ENCODE peak calls at places on chromosomes 4 and X, in six cellular contexts. One of them, this sample, is unnamed.

GRCh38 chr4:7288751-7289523 is 96.6 kb downstream of the SORCS2 start:
- DNase-seq in psoas muscle: no peak
- DNase-seq in GM23248: no peak
- DNase-seq in IMR-90: no peak
- DNase-seq in heart left ventricle: no peak
- DNase-seq in Peyer's patch: no peak
- DNase-seq in this sample: no peak

GRCh38 chr4:41465135-41465761 is 72.7 kb upstream of the LIMCH1 start:
- DNase-seq in GM23248: peak
- DNase-seq in IMR-90: no peak
- DNase-seq in heart left ventricle: no peak
- DNase-seq in Peyer's patch: no peak
- DNase-seq in psoas muscle: peak
- DNase-seq in this sample: no peak

GRCh38 chrX:70253377-70254062 is 6.5 kb downstream of the P2RY4 start:
- DNase-seq in IMR-90: peak
- DNase-seq in GM23248: peak
- DNase-seq in psoas muscle: no peak
- DNase-seq in Peyer's patch: no peak
- DNase-seq in heart left ventricle: no peak
- DNase-seq in this sample: no peak

GRCh38 chr4:182842991-182843390 is 74.2 kb downstream of the DCTD start:
- DNase-seq in psoas muscle: no peak
- DNase-seq in Peyer's patch: no peak
- DNase-seq in IMR-90: no peak
- DNase-seq in GM23248: no peak
- DNase-seq in heart left ventricle: no peak
- DNase-seq in this sample: no peak

GRCh38 chr4:105765690-105766407 is 57.3 kb downstream of the GSTCD start:
- DNase-seq in GM23248: peak
- DNase-seq in IMR-90: peak
- DNase-seq in Peyer's patch: no peak
- DNase-seq in psoas muscle: no peak
- DNase-seq in heart left ventricle: peak
- DNase-seq in this sample: no peak

GRCh38 chr4:21046121-21046520 is 345.9 kb downstream of the PACRGL start:
- DNase-seq in heart left ventricle: no peak
- DNase-seq in psoas muscle: no peak
- DNase-seq in IMR-90: no peak
- DNase-seq in GM23248: peak
- DNase-seq in Peyer's patch: no peak
- DNase-seq in this sample: no peak

GRCh38 chrX:76538860-76539259 is 111.3 kb downstream of the MAGEE1 start:
- DNase-seq in Peyer's patch: no peak
- DNase-seq in IMR-90: no peak
- DNase-seq in GM23248: no peak
- DNase-seq in psoas muscle: no peak
- DNase-seq in heart left ventricle: no peak
- DNase-seq in this sample: no peak

GRCh38 chr4:30724217-30724616 is 4.0 kb downstream of the PCDH7 start:
- DNase-seq in Peyer's patch: no peak
- DNase-seq in psoas muscle: no peak
- DNase-seq in heart left ventricle: no peak
- DNase-seq in IMR-90: no peak
- DNase-seq in GM23248: no peak
- DNase-seq in this sample: no peak

GRCh38 chr4:184252136-184253071 is 34.7 kb upstream of the ENPP6 start:
- DNase-seq in psoas muscle: no peak
- DNase-seq in GM23248: no peak
- DNase-seq in IMR-90: no peak
- DNase-seq in Peyer's patch: no peak
- DNase-seq in heart left ventricle: no peak
- DNase-seq in this sample: no peak

DNA sequence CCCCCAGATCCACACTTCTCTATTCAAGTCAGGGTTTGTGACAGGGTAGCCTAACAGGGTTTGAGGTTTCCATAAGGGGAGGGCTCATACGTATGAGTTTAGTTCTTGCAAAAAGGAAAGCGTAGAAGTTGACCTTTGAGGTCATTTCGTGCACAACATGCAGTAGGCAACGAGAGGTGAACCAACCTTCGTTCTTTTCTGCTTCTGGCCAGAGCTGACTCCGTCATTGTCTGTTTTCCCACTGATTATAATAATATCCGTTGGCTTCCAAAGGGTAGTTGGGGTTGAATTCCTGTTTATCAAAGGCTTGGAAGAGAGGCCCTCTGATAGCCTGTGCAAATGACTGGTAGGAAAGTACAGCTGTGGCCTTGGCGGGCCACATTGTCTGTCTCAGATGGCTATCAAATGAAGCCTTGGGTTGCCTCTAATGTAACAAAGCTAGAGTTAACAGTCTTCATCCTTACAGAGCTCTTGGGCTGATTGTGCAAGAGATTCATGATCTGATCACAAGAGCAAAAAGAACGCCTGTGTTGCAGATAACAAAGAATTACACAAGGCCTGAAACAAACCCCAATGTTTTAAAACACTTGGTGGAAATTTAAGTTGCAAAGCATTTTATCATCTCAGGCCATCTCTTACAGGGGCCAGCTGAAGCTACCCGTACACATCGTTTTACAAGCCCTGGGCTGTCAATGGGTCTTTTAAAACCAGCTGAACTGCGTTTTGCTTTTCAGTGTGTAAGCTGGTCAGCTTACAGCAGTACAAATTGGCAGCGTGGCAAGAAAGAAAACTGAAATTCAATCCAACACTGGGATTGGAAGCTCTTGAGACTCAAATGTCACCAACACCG is 46.1 kb upstream of the FAM9C start:
- DNase-seq in GM23248: no peak
- DNase-seq in Peyer's patch: no peak
- DNase-seq in heart left ventricle: no peak
- DNase-seq in psoas muscle: no peak
- DNase-seq in IMR-90: peak
- DNase-seq in this sample: no peak
- H3K27ac ChIP-seq in GM23248: no peak
- H3K27ac ChIP-seq in Peyer's patch: peak
- H3K27ac ChIP-seq in heart left ventricle: no peak
- H3K27ac ChIP-seq in psoas muscle: no peak
- H3K27ac ChIP-seq in IMR-90: peak
- H3K27ac ChIP-seq in this sample: peak

DNA sequence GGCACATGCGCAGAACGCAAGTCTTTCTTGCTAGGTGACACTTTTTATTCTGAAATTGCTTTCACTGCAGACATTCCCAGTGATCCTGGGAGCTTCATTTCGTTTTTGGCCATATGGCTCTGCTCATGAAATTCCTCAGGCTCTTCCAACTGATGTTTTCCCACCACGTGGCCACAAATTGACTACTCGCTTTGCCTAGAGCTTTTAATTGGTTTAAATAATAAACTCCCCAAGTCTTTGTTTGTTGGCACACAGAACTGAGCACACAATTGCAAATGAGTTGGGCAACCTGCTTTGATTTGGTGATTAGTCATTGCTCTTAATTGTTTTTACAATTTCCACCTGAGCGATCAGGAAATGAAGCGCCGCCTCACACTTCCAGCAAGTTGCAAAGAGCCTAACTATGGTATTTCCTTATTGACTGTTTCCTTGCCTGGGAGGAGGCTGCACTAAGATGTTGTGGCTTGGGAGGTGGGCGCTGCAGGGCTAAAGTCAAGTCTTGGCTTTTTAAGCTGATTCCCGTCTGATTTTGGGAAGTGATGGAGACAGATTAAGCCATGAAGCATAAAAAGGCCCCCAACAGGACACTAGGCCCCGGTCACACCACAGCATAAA is 282.5 kb downstream of the ZIC3 start:
- DNase-seq in psoas muscle: no peak
- DNase-seq in IMR-90: no peak
- DNase-seq in GM23248: no peak
- DNase-seq in Peyer's patch: no peak
- DNase-seq in heart left ventricle: no peak
- DNase-seq in this sample: no peak
- H3K27ac ChIP-seq in psoas muscle: no peak
- H3K27ac ChIP-seq in IMR-90: no peak
- H3K27ac ChIP-seq in GM23248: no peak
- H3K27ac ChIP-seq in Peyer's patch: no peak
- H3K27ac ChIP-seq in heart left ventricle: no peak
- H3K27ac ChIP-seq in this sample: no peak

DNA sequence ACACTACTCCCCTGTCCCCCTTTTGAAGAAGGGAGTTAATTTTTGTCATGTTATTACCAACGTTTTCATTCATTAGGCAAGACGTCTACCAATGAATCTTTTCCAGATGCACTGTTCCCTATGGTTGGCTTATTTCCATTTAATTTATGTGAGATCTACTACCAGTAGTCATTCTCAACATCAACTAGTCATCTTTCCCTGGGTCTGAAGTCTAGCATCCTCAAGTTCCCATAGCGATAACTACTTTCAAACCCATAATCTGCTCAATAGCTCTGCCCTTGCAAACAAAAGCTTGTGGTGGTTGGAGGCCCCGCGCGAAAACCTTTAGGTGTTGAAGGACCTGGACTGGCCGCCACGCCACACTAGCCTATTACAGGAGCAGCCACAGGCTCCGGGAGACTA is 815 bp downstream of the PPAT start:
- DNase-seq in psoas muscle: no peak
- DNase-seq in IMR-90: peak
- DNase-seq in Peyer's patch: no peak
- DNase-seq in heart left ventricle: no peak
- DNase-seq in GM23248: peak
- DNase-seq in this sample: no peak
- H3K27ac ChIP-seq in psoas muscle: peak
- H3K27ac ChIP-seq in IMR-90: no peak
- H3K27ac ChIP-seq in Peyer's patch: peak
- H3K27ac ChIP-seq in heart left ventricle: peak
- H3K27ac ChIP-seq in GM23248: peak
- H3K27ac ChIP-seq in this sample: peak

GRCh38 chrX:153700967-153701366 is 13.2 kb downstream of the SLC6A8 start:
- DNase-seq in GM23248: no peak
- DNase-seq in psoas muscle: no peak
- DNase-seq in IMR-90: no peak
- DNase-seq in heart left ventricle: no peak
- DNase-seq in Peyer's patch: no peak
- DNase-seq in this sample: no peak
- H3K27ac ChIP-seq in GM23248: no peak
- H3K27ac ChIP-seq in psoas muscle: peak
- H3K27ac ChIP-seq in IMR-90: no peak
- H3K27ac ChIP-seq in heart left ventricle: peak
- H3K27ac ChIP-seq in Peyer's patch: peak
- H3K27ac ChIP-seq in this sample: no peak